ENCODE peak calls at places on chromosome 5, in nine cellular contexts. R is lung; O is CD8-positive, alpha-beta memory T cell; N is body of pancreas; U is right cardiac atrium; P is GM23248; I is tibial artery; A is GM23338; J is DND-41. M is an unnamed sample. For H3K4me1, the result is how much of the 10 kb centered on the place peaks cover.

GRCh38 chr5:176466245-176466871 is 18.2 kb downstream of the FAF2 start:
- DNase-seq in R (no peak), O (no peak), N (no peak), U (no peak), P (peak), I (no peak), A (no peak), J (no peak), M (no peak)

GRCh38 chr5:147743686-147744332 is 38.7 kb downstream of the JAKMIP2 start:
- DNase-seq in R (no peak), O (no peak), N (no peak), U (no peak), P (no peak), I (no peak), A (no peak), J (no peak), M (no peak)

GRCh38 chr5:82603280-82603987 is 325.3 kb upstream of the RPS23 start:
- DNase-seq in R (no peak), O (no peak), N (no peak), U (no peak), P (no peak), I (no peak), A (no peak), J (peak), M (no peak)

GRCh38 chr5:53913941-53914340 is 353.5 kb downstream of the NDUFS4 start:
- DNase-seq in R (no peak), O (no peak), N (no peak), U (no peak), P (no peak), I (no peak), A (no peak), J (no peak), M (no peak)

GRCh38 chr5:139696894-139697658 is 48.9 kb downstream of the CXXC5 start:
- DNase-seq in R (peak), O (no peak), N (peak), U (peak), P (peak), I (peak), A (peak), J (no peak), M (no peak)

GRCh38 chr5:109945097-109945678 is 255.5 kb downstream of the MAN2A1 start:
- DNase-seq in R (no peak), O (no peak), N (no peak), U (no peak), P (no peak), I (no peak), A (no peak), J (peak), M (no peak)

GRCh38 chr5:6081727-6082210 is 296.6 kb downstream of the MED10 start:
- DNase-seq in R (no peak), O (no peak), N (no peak), U (no peak), P (no peak), I (no peak), A (no peak), J (no peak), M (no peak)

GRCh38 chr5:74433255-74434123 is 207.0 kb downstream of the ENC1 start:
- DNase-seq in R (no peak), O (no peak), N (no peak), U (no peak), P (peak), I (no peak), A (peak), J (no peak), M (no peak)

GRCh38 chr5:39411051-39411450 is 13.7 kb downstream of the DAB2 start:
- DNase-seq in R (no peak), O (no peak), N (no peak), U (no peak), P (peak), I (no peak), A (no peak), J (no peak), M (no peak)

GRCh38 chr5:14250094-14250777 is 107.1 kb downstream of the TRIO start:
- DNase-seq in R (no peak), O (no peak), N (peak), U (peak), P (peak), I (peak), A (peak), J (no peak), M (no peak)

GRCh38 chr5:104189909-104190308 is 627.3 kb upstream of the NUDT12 start:
- DNase-seq in R (no peak), O (no peak), N (no peak), U (no peak), P (peak), I (no peak), A (no peak), J (no peak), M (no peak)

GRCh38 chr5:138386290-138386689 is 33.8 kb downstream of the KDM3B start:
- DNase-seq in R (no peak), O (no peak), N (no peak), U (peak), P (no peak), I (no peak), A (no peak), J (no peak), M (no peak)

DNA sequence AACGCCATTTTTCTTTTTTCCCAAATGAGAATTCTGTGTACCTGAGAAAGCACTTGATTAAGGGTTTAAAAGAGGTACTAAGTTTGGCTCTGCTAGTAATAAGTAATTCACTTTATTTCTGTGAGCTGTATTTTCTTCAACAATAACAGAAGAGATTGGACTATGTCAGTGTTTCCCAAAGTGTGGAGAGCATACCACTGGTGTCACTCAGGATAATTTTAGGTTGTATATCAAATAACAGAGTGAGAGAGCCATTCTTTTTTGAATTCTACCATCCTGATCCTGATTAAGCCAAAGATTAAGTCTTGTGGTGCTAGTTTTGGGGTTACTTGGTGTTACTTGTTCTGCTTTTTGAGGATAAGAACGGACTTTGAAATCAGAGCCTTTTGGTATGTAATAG is 142.3 kb upstream of the PPP1R2B start:
- DNase-seq in R (no peak), O (no peak), N (no peak), U (no peak), P (no peak), I (no peak), A (no peak), J (no peak), M (no peak)
- H3K27ac ChIP-seq in R (no peak), O (no peak), N (no peak), U (no peak), P (no peak), I (no peak), A (no peak), J (no peak), M (no peak)

GRCh38 chr5:33372721-33373120 is 68.0 kb upstream of the TARS1 start:
- DNase-seq in R (no peak), O (no peak), N (no peak), U (no peak), P (peak), I (no peak), A (no peak), J (no peak), M (no peak)
- H3K4me1 ChIP-seq in R (under half), O (under half), N (under half), U (under half), P (under half), I (under half), A (under half), J (under half), M (under half)

DNA sequence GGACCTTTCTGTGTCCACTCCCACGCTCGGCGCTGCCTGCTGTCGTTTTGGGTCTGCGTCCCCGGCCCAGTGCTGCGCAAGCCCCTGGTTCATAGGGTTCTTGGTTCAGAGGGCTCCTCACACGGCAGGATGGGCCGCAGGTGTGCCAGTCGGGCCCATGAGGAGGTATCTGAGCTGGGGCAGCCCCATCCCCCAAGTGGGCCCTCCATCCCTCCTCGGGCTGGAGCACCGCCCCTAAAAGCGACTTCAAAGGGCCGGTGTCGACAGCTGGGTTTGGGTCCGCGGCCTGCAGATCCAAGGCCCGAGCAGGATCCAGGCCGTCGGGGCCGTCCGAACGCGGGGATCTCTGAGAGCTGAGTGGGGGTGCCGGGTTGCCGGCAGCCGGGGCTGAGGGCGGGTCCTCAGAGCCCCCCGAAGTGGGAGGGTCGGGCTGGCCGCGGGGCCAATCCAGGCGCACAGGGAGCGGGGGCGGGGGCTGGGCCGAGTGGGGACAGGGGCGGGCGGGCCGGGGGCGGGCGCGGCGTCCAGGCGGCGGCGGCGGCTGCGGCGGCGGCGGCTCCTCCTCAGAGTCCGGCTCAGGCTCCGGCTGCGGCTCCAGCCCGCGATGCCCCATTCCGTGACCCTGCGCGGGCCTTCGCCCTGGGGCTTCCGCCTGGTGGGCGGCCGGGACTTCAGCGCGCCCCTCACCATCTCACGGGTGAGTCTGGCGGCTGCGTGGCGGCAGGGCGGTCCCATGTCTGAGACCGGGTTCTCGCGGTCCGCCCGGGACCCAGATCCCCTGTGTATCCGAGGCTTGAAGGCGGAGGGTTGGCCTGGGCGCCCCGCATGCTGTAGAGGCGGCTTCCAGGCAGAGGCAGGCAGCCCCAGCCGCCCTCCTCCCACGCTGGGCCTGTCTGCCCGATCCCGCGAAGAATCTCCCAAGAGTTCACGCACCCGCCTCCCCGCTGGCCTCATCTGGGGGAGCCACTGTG is at the start of gene PDLIM4:
- DNase-seq in R (no peak), O (no peak), N (no peak), U (peak), P (peak), I (no peak), A (peak), J (no peak), M (no peak)
- H3K27ac ChIP-seq in R (no peak), O (peak), N (peak), U (peak), P (peak), I (peak), A (no peak), J (no peak), M (no peak)

DNA sequence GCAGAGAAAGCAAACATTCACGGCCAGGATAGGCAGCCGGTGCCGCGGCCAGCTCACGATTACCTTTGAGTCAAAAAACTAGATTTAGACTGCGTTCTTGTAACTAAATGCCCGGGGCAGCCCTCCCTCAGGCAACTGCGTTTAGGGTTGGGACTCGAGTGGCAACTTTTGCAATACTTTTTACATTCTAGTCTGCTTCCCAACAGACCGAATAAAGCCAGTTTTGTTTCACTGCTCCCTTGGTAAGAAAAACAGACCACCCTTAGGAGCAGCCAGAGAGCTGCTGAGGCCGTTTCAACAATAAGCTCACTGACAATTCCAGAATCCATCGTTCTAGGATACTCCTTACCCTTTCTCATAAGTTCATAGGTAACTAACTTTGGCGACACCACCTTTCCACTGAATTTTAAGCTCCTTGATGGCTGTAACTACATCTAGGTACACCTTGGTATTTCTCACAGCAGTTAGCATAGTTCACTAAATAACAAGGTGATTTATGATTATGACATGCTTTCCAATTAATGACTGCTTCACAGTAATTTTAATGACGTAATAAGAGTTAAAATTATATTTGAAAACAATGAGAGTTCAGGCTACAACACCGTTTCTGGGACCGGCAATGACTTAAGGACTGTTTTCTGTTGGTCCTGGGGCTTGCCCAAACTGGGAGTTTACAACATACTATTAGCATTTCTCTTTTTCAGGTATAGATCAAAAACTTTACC is 888 bp upstream of the RAPGEF6 start:
- DNase-seq in R (no peak), O (no peak), N (no peak), U (no peak), P (peak), I (no peak), A (peak), J (no peak), M (no peak)
- H3K4me1 ChIP-seq in R (under half), O (half or more), N (under half), U (under half), P (under half), I (under half), A (under half), J (half or more), M (under half)

GRCh38 chr5:78005021-78005785 is 229.1 kb upstream of the TBCA start:
- DNase-seq in R (no peak), O (no peak), N (no peak), U (no peak), P (peak), I (no peak), A (no peak), J (no peak), M (no peak)
- H3K27ac ChIP-seq in R (no peak), O (no peak), N (no peak), U (no peak), P (peak), I (no peak), A (no peak), J (no peak), M (no peak)

GRCh38 chr5:119354522-119355243 is 1.1 kb upstream of the TNFAIP8 start:
- DNase-seq in R (no peak), O (no peak), N (no peak), U (no peak), P (no peak), I (no peak), A (no peak), J (no peak), M (no peak)
- H3K4me1 ChIP-seq in R (under half), O (half or more), N (under half), U (under half), P (under half), I (under half), A (half or more), J (under half), M (half or more)

GRCh38 chr5:38378579-38378978 is 120.2 kb downstream of the EGFLAM start:
- DNase-seq in R (no peak), O (no peak), N (no peak), U (no peak), P (no peak), I (no peak), A (no peak), J (no peak), M (no peak)

GRCh38 chr5:38381361-38381760 is 123.0 kb downstream of the EGFLAM start:
- DNase-seq in R (no peak), O (no peak), N (no peak), U (no peak), P (peak), I (no peak), A (no peak), J (no peak), M (no peak)

GRCh38 chr5:38376404-38376803 is 118.0 kb downstream of the EGFLAM start:
- DNase-seq in R (no peak), O (no peak), N (no peak), U (no peak), P (no peak), I (no peak), A (no peak), J (peak), M (peak)

GRCh38 chr5:38380522-38380921 is 122.2 kb downstream of the EGFLAM start:
- DNase-seq in R (no peak), O (no peak), N (no peak), U (no peak), P (no peak), I (no peak), A (no peak), J (no peak), M (no peak)

DNA sequence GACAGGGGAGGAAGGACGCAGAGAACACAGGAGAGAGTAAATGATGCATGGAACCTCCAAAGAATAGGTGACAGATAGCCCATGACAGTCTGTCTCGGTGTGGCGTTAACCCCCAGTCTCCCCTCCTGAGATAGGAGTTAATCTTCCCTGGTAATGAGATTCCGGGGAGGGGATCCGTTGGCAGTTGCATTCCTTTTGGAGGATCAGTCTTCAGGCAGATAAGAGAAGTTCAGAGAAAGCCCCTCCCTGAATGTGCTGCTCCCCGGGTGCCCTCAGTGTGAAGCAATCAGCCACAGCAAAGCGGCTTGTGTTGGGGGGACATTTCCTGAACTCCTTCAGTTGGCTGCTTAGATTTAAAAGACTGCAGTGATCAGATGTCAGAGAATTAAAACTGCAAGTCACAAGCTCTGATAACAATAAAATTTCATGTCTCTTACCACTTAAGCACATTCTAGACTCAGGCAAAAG is 121.0 kb downstream of the EGFLAM start:
- DNase-seq in R (no peak), O (no peak), N (no peak), U (no peak), P (no peak), I (no peak), A (peak), J (peak), M (no peak)
- H3K27ac ChIP-seq in R (no peak), O (no peak), N (no peak), U (no peak), P (no peak), I (no peak), A (peak), J (no peak), M (no peak)

DNA sequence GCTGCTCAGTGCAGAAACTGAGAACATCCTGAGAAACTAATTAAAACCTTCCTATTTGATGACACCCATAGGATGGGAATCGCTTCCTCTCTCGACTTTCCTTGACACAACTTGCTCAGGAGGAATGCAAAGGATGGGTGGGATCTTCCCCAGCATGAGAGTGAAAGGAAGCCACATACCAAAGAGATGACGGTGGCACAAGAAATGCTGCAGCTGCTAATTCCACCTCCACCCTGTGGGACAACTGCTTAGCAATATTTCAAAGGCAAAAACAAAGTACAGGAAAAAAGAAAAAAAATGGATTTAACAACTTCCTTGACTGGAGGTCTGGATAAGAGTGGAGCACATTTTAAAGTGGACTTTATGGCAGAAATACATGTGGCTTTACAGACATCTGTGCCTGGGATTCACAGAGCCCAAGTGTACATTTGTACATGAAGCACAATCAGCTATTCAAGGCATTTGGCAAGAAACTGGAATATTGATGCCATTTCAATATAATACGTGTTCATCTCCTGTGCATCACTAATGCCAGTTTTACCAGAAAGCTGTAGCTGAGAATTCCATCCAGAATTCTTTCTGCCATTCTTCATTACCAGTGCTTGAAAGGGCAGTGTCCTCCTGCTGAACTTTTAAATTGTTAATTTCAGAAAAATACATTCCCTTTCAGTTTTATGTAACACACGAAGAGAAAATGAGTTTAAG is 359.2 kb upstream of the ACTBL2 start:
- DNase-seq in R (no peak), O (no peak), N (no peak), U (no peak), P (peak), I (no peak), A (peak), J (no peak), M (no peak)
- H3K4me1 ChIP-seq in R (under half), O (under half), N (under half), U (under half), P (half or more), I (under half), A (under half), J (under half), M (under half)

DNA sequence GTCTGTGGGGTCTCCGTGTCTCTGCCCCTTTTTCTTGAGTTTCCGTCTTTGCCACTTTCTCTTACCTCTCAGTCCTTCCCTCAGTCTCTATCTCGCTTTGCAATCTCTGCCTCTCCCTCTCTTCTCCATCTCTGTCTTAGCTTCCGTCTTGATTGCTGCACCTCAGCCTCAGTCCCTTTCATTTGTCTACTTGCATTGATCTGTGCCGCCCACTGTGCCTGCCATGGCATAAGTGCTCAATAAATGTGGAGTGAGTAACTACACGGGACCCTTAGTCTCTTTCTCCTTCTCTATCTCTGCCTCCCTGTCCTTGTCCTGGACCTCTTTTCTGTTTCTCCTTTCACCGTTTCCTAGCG is 6.6 kb downstream of the PCDHGC5 start:
- DNase-seq in R (no peak), O (no peak), N (no peak), U (peak), P (no peak), I (no peak), A (no peak), J (peak), M (no peak)
- H3K27ac ChIP-seq in R (peak), O (no peak), N (no peak), U (no peak), P (no peak), I (peak), A (no peak), J (peak), M (no peak)